ENCODE peak calls at places on chromosomes 16 and 17, in eight cellular contexts. T is IMR-90, K is heart left ventricle, C is thoracic aorta, B is AG04450, I is Peyer's patch, V is brain microvascular endothelial cell, W is colonic mucosa. A is an unnamed sample.

GRCh38 chr16:85592700-85593502 is 20.2 kb upstream of the GSE1 start:
- DNase-seq in T (peak; percentile 59), K (no peak), C (no peak), B (no peak), I (no peak), V (no peak), W (no peak), A (no peak)

GRCh38 chr17:58985265-58985810 is 121.3 kb downstream of the TRIM37 start:
- DNase-seq in T (no peak), K (no peak), C (no peak), B (no peak), I (no peak), V (no peak), W (no peak), A (no peak)

GRCh38 chr17:76147211-76148014 is 6.4 kb upstream of the FOXJ1 start:
- DNase-seq in T (peak; percentile 26), K (no peak), C (no peak), B (no peak), I (no peak), V (no peak), W (no peak), A (no peak)

GRCh38 chr16:63188076-63188771 is 1152.0 kb upstream of the CDH8 start:
- DNase-seq in T (no peak), K (no peak), C (no peak), B (no peak), I (no peak), V (no peak), W (peak; percentile 19), A (no peak)

GRCh38 chr17:45705123-45706009 is 78.8 kb upstream of the CRHR1 start:
- DNase-seq in T (peak; percentile 42), K (no peak), C (no peak), B (no peak), I (no peak), V (peak; percentile 4), W (no peak), A (no peak)

GRCh38 chr16:14003119-14003570 is 68.0 kb upstream of the MRTFB start:
- DNase-seq in T (peak; percentile 72), K (peak; percentile 81), C (peak; percentile 26), B (no peak), I (peak; percentile 41), V (peak; percentile 44), W (peak; percentile 28), A (peak; percentile 53)

GRCh38 chr17:49557204-49558024 is 18.3 kb upstream of the NXPH3 start:
- DNase-seq in T (peak; percentile 46), K (no peak), C (no peak), B (no peak), I (no peak), V (peak; percentile 38), W (no peak), A (no peak)

GRCh38 chr16:85465328-85466307 is 147.5 kb upstream of the GSE1 start:
- DNase-seq in T (peak; percentile 76), K (peak; percentile 86), C (no peak), B (peak; percentile 13), I (no peak), V (no peak), W (no peak), A (peak; percentile 35)

GRCh38 chr16:57786632-57787518 is 15.4 kb downstream of the KIFC3 start:
- DNase-seq in T (peak; percentile 52), K (peak; percentile 77), C (no peak), B (no peak), I (no peak), V (no peak), W (no peak), A (no peak)

GRCh38 chr16:10552998-10553491 is 27.4 kb downstream of the EMP2 start:
- DNase-seq in T (no peak), K (peak; percentile 70), C (no peak), B (no peak), I (peak; percentile 75), V (peak; percentile 62), W (peak; percentile 34), A (no peak)

GRCh38 chr17:47315451-47316266 is 8.1 kb upstream of the EFCAB13 start:
- DNase-seq in T (peak; percentile 99), K (no peak), C (no peak), B (peak; percentile 92), I (no peak), V (peak; percentile 85), W (peak; percentile 61), A (no peak)

GRCh38 chr17:81716674-81716996 is 4.6 kb downstream of the SLC25A10 start:
- DNase-seq in T (no peak), K (no peak), C (no peak), B (no peak), I (no peak), V (no peak), W (no peak), A (no peak)

GRCh38 chr17:27323538-27324212 is 29.8 kb downstream of the WSB1 start:
- DNase-seq in T (peak; percentile 16), K (peak; percentile 88), C (peak; percentile 21), B (no peak), I (no peak), V (peak; percentile 17), W (peak; percentile 93), A (peak; percentile 31)

GRCh38 chr16:23508589-23509440 is 1.5 kb downstream of the GGA2 start:
- DNase-seq in T (no peak), K (no peak), C (no peak), B (no peak), I (no peak), V (peak; percentile 20), W (peak; percentile 58), A (no peak)

GRCh38 chr17:78356163-78356713 is 3.6 kb downstream of the SOCS3 start:
- DNase-seq in T (peak; percentile 98), K (no peak), C (no peak), B (peak; percentile 78), I (peak; percentile 93), V (peak; percentile 97), W (peak; percentile 45), A (no peak)

GRCh38 chr16:49183911-49184310 is 97.7 kb downstream of the CBLN1 start:
- DNase-seq in T (no peak), K (no peak), C (no peak), B (no peak), I (no peak), V (no peak), W (peak; percentile 75), A (no peak)

GRCh38 chr17:6528557-6528956 is 27.8 kb downstream of the PITPNM3 start:
- DNase-seq in T (no peak), K (no peak), C (no peak), B (no peak), I (no peak), V (no peak), W (no peak), A (no peak)

GRCh38 chr16:66236301-66236700 is 130.2 kb upstream of the CDH5 start:
- DNase-seq in T (no peak), K (no peak), C (no peak), B (no peak), I (no peak), V (no peak), W (no peak), A (no peak)

GRCh38 chr16:69328854-69329316 is 1.5 kb downstream of the PDF start:
- DNase-seq in T (peak; percentile 62), K (no peak), C (no peak), B (no peak), I (no peak), V (no peak), W (no peak), A (no peak)

GRCh38 chr17:63943745-63944144 is 11.6 kb upstream of the CD79B start:
- DNase-seq in T (no peak), K (no peak), C (no peak), B (no peak), I (no peak), V (no peak), W (no peak), A (no peak)

GRCh38 chr16:74469946-74470478 is 48.7 kb upstream of the CLEC18B start:
- DNase-seq in T (no peak), K (no peak), C (no peak), B (no peak), I (no peak), V (no peak), W (no peak), A (no peak)

GRCh38 chr16:2148714-2149629 is 547 bp downstream of the RAB26 start:
- DNase-seq in T (no peak), K (no peak), C (no peak), B (no peak), I (no peak), V (no peak), W (peak; percentile 51), A (no peak)

GRCh38 chr17:75850928-75851692 is 4.0 kb downstream of the WBP2 start:
- DNase-seq in T (no peak), K (no peak), C (no peak), B (no peak), I (no peak), V (no peak), W (no peak), A (no peak)

GRCh38 chr17:41666708-41667279 is 21.9 kb upstream of the EIF1 start:
- DNase-seq in T (peak; percentile 61), K (peak; percentile 93), C (peak; percentile 33), B (no peak), I (peak; percentile 87), V (peak; percentile 70), W (peak; percentile 92), A (no peak)

GRCh38 chr17:41664587-41665565 is 23.8 kb upstream of the EIF1 start:
- DNase-seq in T (no peak), K (peak; percentile 54), C (no peak), B (no peak), I (no peak), V (no peak), W (peak; percentile 34), A (no peak)

GRCh38 chr17:41665566-41666335 is 22.9 kb upstream of the EIF1 start:
- DNase-seq in T (peak; percentile 74), K (peak; percentile 95), C (peak; percentile 23), B (peak; percentile 46), I (peak; percentile 86), V (peak; percentile 52), W (peak; percentile 92), A (no peak)

GRCh38 chr17:41666336-41666680 is 22.4 kb upstream of the EIF1 start:
- DNase-seq in T (peak; percentile 78), K (peak; percentile 60), C (no peak), B (peak; percentile 24), I (peak; percentile 66), V (peak; percentile 53), W (peak; percentile 62), A (no peak)

GRCh38 chr17:41667280-41668008 is 21.2 kb upstream of the EIF1 start:
- DNase-seq in T (no peak), K (peak; percentile 63), C (no peak), B (no peak), I (no peak), V (no peak), W (peak; percentile 25), A (no peak)
- H3K4me3 ChIP-seq in T (no peak overlapping the region), K (no peak overlapping the region), C (no peak overlapping the region), B (peak overlapping the region; percentile 4), I (no peak overlapping the region), V (no peak overlapping the region), W (peak overlapping the region; percentile 41), A (no peak overlapping the region)

GRCh38 chr16:3281222-3281621 is 2.1 kb upstream of the ZNF263 start:
- DNase-seq in T (no peak), K (no peak), C (no peak), B (no peak), I (no peak), V (no peak), W (no peak), A (no peak)
- H3K27me3 ChIP-seq in T (peaks cover 3% of the 10 kb centered on the region), K (no peaks in the 10 kb centered on the region), C (no peaks in the 10 kb centered on the region), B (peaks cover 4% of the 10 kb centered on the region), I (no peaks in the 10 kb centered on the region), V (no peaks in the 10 kb centered on the region), W (no peaks in the 10 kb centered on the region), A (no peaks in the 10 kb centered on the region)

GRCh38 chr17:29593546-29594440 is 861 bp downstream of the ANKRD13B start:
- DNase-seq in T (peak; percentile 24), K (peak; percentile 63), C (no peak), B (no peak), I (no peak), V (no peak), W (no peak), A (no peak)
- TF ChIP-seq CTCF in T (peak; percentile 17), K (no peak), C (no peak), B (peak; percentile 34), I (no peak), V (peak; percentile 48), W (no peak), A (peak; percentile 10)

GRCh38 chr17:40499551-40500189 is 1.8 kb downstream of the TNS4 start:
- DNase-seq in T (peak; percentile 60), K (peak; percentile 90), C (peak; percentile 33), B (no peak), I (peak; percentile 37), V (peak; percentile 55), W (peak; percentile 95), A (no peak)
- H3K4me3 ChIP-seq in T (no peak overlapping the region), K (no peak overlapping the region), C (peak overlapping the region; percentile 48), B (no peak overlapping the region), I (no peak overlapping the region), V (no peak overlapping the region), W (peak overlapping the region; percentile 13), A (no peak overlapping the region)